ENCODE peak calls at places on chromosomes 11 and 22, in five cellular contexts. C, U, H, Q and N are unnamed samples.

GRCh38 chr11:61632096-61632495 is 48.1 kb upstream of the DAGLA start:
- DNase-seq in C (no peak), U (no peak), H (no peak), Q (no peak), N (no peak)

GRCh38 chr11:45528435-45528834 is 137.0 kb downstream of the CHST1 start:
- DNase-seq in C (no peak), U (no peak), H (no peak), Q (no peak), N (no peak)

GRCh38 chr11:26779466-26779865 is 57.6 kb upstream of the SLC5A12 start:
- DNase-seq in C (no peak), U (no peak), H (no peak), Q (no peak), N (no peak)

GRCh38 chr11:111631666-111632039 is 29.4 kb downstream of the SIK2 start:
- DNase-seq in C (no peak), U (no peak), H (no peak), Q (peak), N (peak)

GRCh38 chr11:36453678-36454077 is 56.4 kb downstream of the TRAF6 start:
- DNase-seq in C (no peak), U (no peak), H (no peak), Q (peak), N (no peak)

GRCh38 chr11:43548921-43549320 is 131.6 kb upstream of the HSD17B12 start:
- DNase-seq in C (no peak), U (no peak), H (no peak), Q (no peak), N (no peak)

GRCh38 chr22:20858615-20859416 is at the start of the genes PI4KA and SNAP29:
- DNase-seq in C (peak), U (peak), H (peak), Q (peak), N (peak)

GRCh38 chr11:93614111-93614784 is 47.2 kb upstream of the CEP295 start:
- DNase-seq in C (no peak), U (no peak), H (no peak), Q (no peak), N (no peak)

GRCh38 chr11:79025622-79026021 is 415.2 kb downstream of the TENM4 start:
- DNase-seq in C (no peak), U (no peak), H (no peak), Q (peak), N (no peak)

GRCh38 chr11:26834601-26835000 is 112.7 kb upstream of the SLC5A12 start:
- DNase-seq in C (no peak), U (no peak), H (no peak), Q (no peak), N (no peak)

GRCh38 chr11:129436573-129436972 is 60.9 kb downstream of the BARX2 start:
- DNase-seq in C (no peak), U (no peak), H (no peak), Q (no peak), N (no peak)

GRCh38 chr11:27495710-27496300 is 10.8 kb downstream of the LIN7C start:
- DNase-seq in C (no peak), U (no peak), H (no peak), Q (no peak), N (no peak)

GRCh38 chr11:126748097-126748756 is 252.3 kb downstream of the KIRREL3 start:
- DNase-seq in C (no peak), U (no peak), H (no peak), Q (no peak), N (no peak)

GRCh38 chr22:43110444-43110926 is at the start of gene BIK:
- DNase-seq in C (peak), U (peak), H (peak), Q (no peak), N (no peak)